ENCODE peak calls at places on chromosomes 5 and 9, in five cellular contexts. R, O, L, B and G are unnamed samples.

GRCh38 chr9:105118646-105119045 is 125.8 kb upstream of the SLC44A1 start:
- DNase-seq in O (no peak), L (no peak), B (no peak), R (no peak), G (peak; percentile 16)

GRCh38 chr5:961002-961710 is 47.4 kb upstream of the NKD2 start:
- DNase-seq in L (no peak), B (no peak), O (no peak), R (no peak), G (no peak)

GRCh38 chr9:136902259-136902821 is 16.0 kb downstream of the TRAF2 start:
- DNase-seq in B (peak; percentile 59), O (no peak), R (peak; percentile 86), L (no peak), G (peak; percentile 64)

GRCh38 chr9:126375386-126375785 is 48.8 kb downstream of the MVB12B start:
- DNase-seq in B (peak; percentile 52), R (peak; percentile 20), O (no peak), L (no peak), G (peak; percentile 61)

GRCh38 chr9:74942801-74943200 is 9.9 kb downstream of the C9orf40 start:
- DNase-seq in O (no peak), L (no peak), B (peak; percentile 55), R (peak; percentile 8), G (no peak)

GRCh38 chr5:9149988-9150387 is 395.9 kb downstream of the SEMA5A start:
- DNase-seq in O (no peak), B (peak; percentile 70), R (peak; percentile 98), L (no peak), G (peak; percentile 7)

GRCh38 chr5:59466271-59466670 is 427.3 kb downstream of the PDE4D start:
- DNase-seq in L (no peak), O (no peak), B (peak; percentile 73), R (no peak), G (no peak)

GRCh38 chr5:165881259-165881658 is 2375.8 kb downstream of the MAT2B start:
- DNase-seq in R (no peak), L (no peak), B (peak; percentile 8), O (no peak), G (no peak)

GRCh38 chr9:19788152-19788551 is 685 bp downstream of the SLC24A2 start:
- DNase-seq in R (no peak), L (peak; percentile 29), B (no peak), O (peak; percentile 69), G (no peak)

GRCh38 chr9:19787672-19788071 is 1.2 kb downstream of the SLC24A2 start:
- DNase-seq in R (no peak), L (no peak), O (no peak), B (no peak), G (no peak)

GRCh38 chr9:19785230-19785629 is 3.6 kb downstream of the SLC24A2 start:
- DNase-seq in L (no peak), B (no peak), O (no peak), R (no peak), G (no peak)

GRCh38 chr9:19788614-19789271 is at the start of gene SLC24A2:
- DNase-seq in B (no peak), L (peak; percentile 61), O (peak; percentile 73), R (no peak), G (no peak)
- H3K4me3 ChIP-seq in B (no peak within 1 kb of the TSS), L (peak within 1 kb of the TSS; percentile 72), O (peak within 1 kb of the TSS; percentile 76), R (no peak within 1 kb of the TSS), G (peak within 1 kb of the TSS; percentile 52)

GRCh38 chr5:146618434-146618833 is 102.4 kb upstream of the GPR151 start:
- DNase-seq in R (no peak), B (no peak), L (no peak), O (no peak), G (no peak)
- H4K91ac ChIP-seq in R (no peak overlapping the region), B (no peak overlapping the region), L (no peak overlapping the region), O (no peak overlapping the region), G (no peak overlapping the region)

DNA sequence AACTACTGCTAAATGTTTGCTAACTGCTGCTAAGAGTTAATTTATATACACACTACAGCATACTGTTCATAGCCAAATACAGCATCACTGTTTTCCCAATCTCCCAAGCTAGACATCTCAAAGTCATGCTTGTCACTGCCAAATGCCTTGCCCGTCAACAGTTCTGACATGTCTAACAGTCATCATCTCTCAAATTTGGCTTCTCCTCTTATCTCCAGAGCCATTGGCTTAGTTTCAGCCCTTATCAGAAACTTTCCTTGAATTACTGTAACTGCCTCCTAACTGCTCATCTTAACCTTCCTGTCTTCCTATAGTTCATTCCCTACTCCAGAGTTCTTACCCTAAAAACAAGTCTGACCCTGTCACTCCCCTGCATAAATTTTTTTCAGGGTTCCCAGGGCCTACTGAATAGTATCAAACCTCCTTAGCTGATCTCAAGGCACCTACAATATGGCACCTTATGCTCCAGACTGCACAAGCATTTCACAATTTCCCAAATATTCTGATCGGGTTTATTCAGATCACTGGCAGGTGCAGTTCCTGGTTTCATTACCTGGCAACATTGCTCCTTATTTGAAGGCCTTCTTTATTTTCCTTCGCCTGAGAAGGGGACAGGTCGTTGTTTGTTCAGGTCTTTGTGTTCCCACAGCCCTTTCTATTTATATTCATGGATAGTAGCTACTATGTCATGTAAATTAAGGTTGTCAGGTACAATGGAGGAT is 55.9 kb upstream of the ANKRD55 start:
- DNase-seq in O (no peak), B (no peak), R (no peak), L (no peak), G (no peak)
- H3K4ac ChIP-seq in O (no peak overlapping the region), B (no peak overlapping the region), R (peak overlapping the region; percentile 84), L (no peak overlapping the region), G (no peak overlapping the region)

GRCh38 chr5:36152324-36153298 is 700 bp downstream of the SKP2 start:
- DNase-seq in B (peak; percentile 51), L (no peak), R (peak; percentile 27), O (no peak), G (peak; percentile 47)

GRCh38 chr5:36153299-36153677 is 1.4 kb downstream of the SKP2 start:
- DNase-seq in L (no peak), B (no peak), O (no peak), R (no peak), G (no peak)

GRCh38 chr5:36151434-36152323 is at the start of the genes LMBRD2 and SKP2:
- DNase-seq in L (peak; percentile 96), R (peak; percentile 98), B (peak; percentile 99), O (peak; percentile 92), G (peak; percentile 99)

GRCh38 chr5:36155291-36155690 is 3.4 kb downstream of the SKP2 start:
- DNase-seq in L (no peak), O (no peak), B (no peak), R (no peak), G (peak; percentile 91)

GRCh38 chr5:36153727-36154126 is 1.8 kb downstream of the SKP2 start:
- DNase-seq in R (no peak), B (no peak), O (no peak), L (no peak), G (no peak)
- H3K4me3 ChIP-seq in R (peak overlapping the region; percentile 69), B (no peak overlapping the region), O (no peak overlapping the region), L (no peak overlapping the region), G (no peak overlapping the region)

DNA sequence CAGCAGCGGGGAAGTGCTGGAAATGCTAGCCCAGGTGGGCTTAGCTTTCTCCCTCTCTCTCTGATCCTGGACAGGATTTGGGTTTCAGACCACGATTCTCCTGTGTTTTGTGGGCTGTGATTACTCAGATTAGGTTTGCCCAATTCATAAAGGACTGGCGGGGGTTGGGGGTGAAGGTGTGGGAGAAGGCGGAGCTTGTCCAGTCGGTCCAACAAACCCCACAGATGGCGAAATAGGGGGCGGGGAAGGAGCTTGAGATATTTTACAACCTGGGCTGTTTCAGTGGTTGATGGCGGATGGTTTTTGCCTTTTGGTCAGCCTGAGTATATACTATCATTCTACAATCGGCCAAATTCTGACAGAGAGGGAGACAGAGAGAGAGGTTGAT is 35.2 kb downstream of the PCDHAC2 start:
- DNase-seq in R (no peak), L (no peak), B (peak; percentile 31), O (peak; percentile 58), G (no peak)
- H4K91ac ChIP-seq in R (no peak overlapping the region), L (no peak overlapping the region), B (no peak overlapping the region), O (peak overlapping the region; percentile 48), G (no peak overlapping the region)

GRCh38 chr9:133747309-133747708 is 9.2 kb upstream of the SARDH start:
- DNase-seq in L (no peak), B (no peak), O (no peak), R (no peak), G (no peak)
- H3K4ac ChIP-seq in L (no peak overlapping the region), B (no peak overlapping the region), O (no peak overlapping the region), R (no peak overlapping the region), G (no peak overlapping the region)